ENCODE peak calls at places on chromosomes 3 and 15, in five cellular contexts. F, K, D, P and W are unnamed samples.

GRCh38 chr15:46708226-46708625 is 1009.1 kb upstream of the SEMA6D start:
- DNase-seq in F (no peak), P (no peak), K (no peak), D (no peak), W (no peak)

GRCh38 chr3:110414851-110415250 is 656.8 kb upstream of the NECTIN3 start:
- DNase-seq in D (peak), K (no peak), F (no peak), P (no peak), W (no peak)

GRCh38 chr15:86915811-86916331 is 836.2 kb downstream of the AGBL1 start:
- DNase-seq in D (peak), F (no peak), P (no peak), K (peak), W (no peak)

GRCh38 chr3:141123677-141124410 is 72.7 kb downstream of the SPSB4 start:
- DNase-seq in F (no peak), D (no peak), P (no peak), K (no peak), W (no peak)

GRCh38 chr15:44468713-44469385 is 41.4 kb downstream of the CTDSPL2 start:
- DNase-seq in F (no peak), P (no peak), K (no peak), D (peak), W (no peak)

GRCh38 chr3:39794880-39795279 is 14.5 kb upstream of the MYRIP start:
- DNase-seq in F (no peak), P (peak), K (no peak), D (no peak), W (no peak)

GRCh38 chr15:31397851-31398661 is 71.4 kb downstream of the KLF13 start:
- DNase-seq in F (no peak), P (no peak), D (no peak), K (no peak), W (no peak)

GRCh38 chr3:153172796-153173757 is 11.1 kb downstream of the RAP2B start:
- DNase-seq in P (no peak), K (no peak), F (no peak), D (no peak), W (no peak)

GRCh38 chr15:75639191-75639708 is 774 bp downstream of the IMP3 start:
- DNase-seq in K (no peak), P (no peak), F (no peak), D (peak), W (no peak)

GRCh38 chr3:153221748-153222162 is 59.7 kb downstream of the RAP2B start:
- DNase-seq in P (peak), K (no peak), D (peak), F (peak), W (no peak)

GRCh38 chr3:126870608-126871210 is 112.2 kb upstream of the PLXNA1 start:
- DNase-seq in D (peak), K (no peak), P (no peak), F (no peak), W (no peak)

GRCh38 chr15:100721758-100722550 is 119.6 kb downstream of the ASB7 start:
- DNase-seq in F (no peak), P (peak), K (no peak), D (peak), W (peak)

GRCh38 chr3:171828852-171829770 is 14.0 kb upstream of the TMEM212 start:
- DNase-seq in D (peak), P (no peak), K (no peak), F (no peak), W (no peak)

GRCh38 chr3:52240059-52240885 is 1.3 kb upstream of the TWF2 start:
- DNase-seq in D (peak), P (peak), K (no peak), F (peak), W (no peak)

GRCh38 chr3:25454411-25454927 is 26.4 kb downstream of the RARB start:
- DNase-seq in D (peak), K (no peak), F (no peak), P (no peak), W (no peak)

GRCh38 chr15:86183765-86184491 is 104.3 kb downstream of the AGBL1 start:
- DNase-seq in P (no peak), D (no peak), K (no peak), F (no peak), W (no peak)

GRCh38 chr15:70524470-70524869 is 238.9 kb downstream of the UACA start:
- DNase-seq in P (no peak), F (no peak), D (no peak), K (no peak), W (peak)

GRCh38 chr3:71583569-71584215 is at the start of gene FOXP1:
- DNase-seq in K (peak), P (peak), F (peak), D (peak), W (peak)

GRCh38 chr3:52439426-52440248 is 5.3 kb downstream of the SEMA3G start:
- DNase-seq in D (no peak), K (no peak), P (no peak), F (no peak), W (no peak)

GRCh38 chr15:62491642-62492041 is 326.6 kb upstream of the C2CD4B start:
- DNase-seq in D (peak), P (no peak), K (no peak), F (no peak), W (no peak)

GRCh38 chr3:114697441-114697840 is 403.6 kb downstream of the TIGIT start:
- DNase-seq in D (no peak), F (no peak), P (no peak), K (no peak), W (no peak)

GRCh38 chr3:129228891-129229585 is 20.4 kb upstream of the COPG1 start:
- DNase-seq in F (no peak), D (peak), P (no peak), K (peak), W (no peak)

GRCh38 chr3:149967067-149967685 is 3.5 kb downstream of the PFN2 start:
- DNase-seq in P (no peak), F (no peak), D (peak), K (no peak), W (no peak)

GRCh38 chr3:52038227-52038626 is 18.1 kb downstream of the DUSP7 start:
- DNase-seq in K (no peak), D (no peak), F (no peak), P (no peak), W (no peak)

GRCh38 chr3:119541547-119541946 is 17.9 kb downstream of the CD80 start:
- DNase-seq in F (no peak), D (no peak), K (no peak), P (no peak), W (no peak)

GRCh38 chr15:39363761-39364586 is 216.9 kb upstream of the THBS1 start:
- DNase-seq in F (no peak), D (peak), P (no peak), K (no peak), W (no peak)

GRCh38 chr15:51162865-51163762 is 68.4 kb upstream of the TNFAIP8L3 start:
- DNase-seq in F (peak), P (peak), K (peak), D (peak), W (peak)

GRCh38 chr3:150480802-150481201 is 65.5 kb downstream of the SERP1 start:
- DNase-seq in D (no peak), F (no peak), P (no peak), K (no peak), W (no peak)

GRCh38 chr15:84582583-84583157 is 18.1 kb upstream of the ZSCAN2 start:
- DNase-seq in K (no peak), D (peak), P (no peak), F (no peak), W (no peak)

GRCh38 chr3:153295906-153296305 is 133.9 kb downstream of the RAP2B start:
- DNase-seq in P (no peak), K (no peak), D (peak), F (no peak), W (no peak)

GRCh38 chr15:96160269-96160668 is 170.2 kb upstream of the NR2F2 start:
- DNase-seq in F (no peak), P (no peak), D (peak), K (no peak), W (no peak)

GRCh38 chr3:127174715-127175140 is 18.2 kb upstream of the PRR23E start:
- DNase-seq in F (no peak), P (peak), D (no peak), K (no peak), W (no peak)

GRCh38 chr3:149547413-149547812 is 72.9 kb downstream of the TM4SF4 start:
- DNase-seq in D (peak), P (no peak), F (no peak), K (no peak), W (no peak)

GRCh38 chr3:88984266-88984665 is 123.2 kb upstream of the EPHA3 start:
- DNase-seq in P (no peak), D (no peak), F (no peak), K (no peak), W (no peak)

DNA sequence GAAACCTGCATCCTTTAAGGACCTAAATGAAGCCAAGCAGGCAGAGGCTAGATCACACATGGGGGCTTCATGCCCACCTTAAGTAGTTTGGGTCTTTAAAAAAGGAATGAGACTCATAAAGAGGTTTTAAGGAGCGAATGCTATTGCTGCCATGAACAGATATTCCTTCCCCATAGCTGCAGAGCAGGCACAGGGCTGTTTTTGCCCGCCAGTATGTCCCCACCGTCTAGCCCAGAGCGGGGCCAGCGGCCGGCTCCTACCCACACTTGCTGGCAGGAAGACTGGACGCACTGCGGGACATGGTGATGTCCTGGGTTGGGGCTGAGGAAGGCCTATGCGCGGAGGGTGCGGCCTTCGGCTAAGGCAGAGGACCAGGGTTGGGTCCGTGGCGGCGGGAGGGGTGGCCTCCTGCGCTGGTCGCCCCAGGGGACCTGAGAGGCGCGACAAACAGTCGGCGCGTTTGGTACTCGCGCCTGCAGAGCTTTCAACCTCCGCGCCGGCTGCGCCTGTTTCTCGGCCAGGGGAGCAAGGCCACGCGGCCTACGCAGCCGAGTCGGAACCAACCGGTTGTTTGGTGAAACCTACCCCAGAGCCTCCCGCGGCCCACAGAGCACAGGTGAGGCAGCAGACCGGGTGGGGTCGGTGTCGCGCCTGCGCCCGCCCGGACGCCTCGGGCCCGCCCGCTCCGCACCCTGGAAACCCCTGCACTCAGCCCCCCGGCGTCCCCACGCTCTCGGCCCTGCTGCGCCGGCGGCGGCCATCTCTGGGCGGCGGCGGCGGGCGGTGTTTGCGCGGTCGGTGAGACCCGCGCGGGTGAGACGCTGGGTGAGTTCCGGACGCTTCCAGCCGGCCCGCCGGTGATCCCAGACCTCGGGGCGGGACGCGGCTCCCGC is at the start of gene FAIM:
- DNase-seq in P (peak), K (peak), D (peak), F (peak), W (peak)
- TF ChIP-seq CTCF in P (no peak), K (no peak), D (no peak), F (no peak), W (no peak)

GRCh38 chr3:189466004-189466403 is 165.2 kb upstream of the TP63 start:
- DNase-seq in P (no peak), D (no peak), F (no peak), K (no peak), W (no peak)
- TF ChIP-seq CTCF in P (no peak), D (no peak), F (no peak), K (no peak), W (no peak)

DNA sequence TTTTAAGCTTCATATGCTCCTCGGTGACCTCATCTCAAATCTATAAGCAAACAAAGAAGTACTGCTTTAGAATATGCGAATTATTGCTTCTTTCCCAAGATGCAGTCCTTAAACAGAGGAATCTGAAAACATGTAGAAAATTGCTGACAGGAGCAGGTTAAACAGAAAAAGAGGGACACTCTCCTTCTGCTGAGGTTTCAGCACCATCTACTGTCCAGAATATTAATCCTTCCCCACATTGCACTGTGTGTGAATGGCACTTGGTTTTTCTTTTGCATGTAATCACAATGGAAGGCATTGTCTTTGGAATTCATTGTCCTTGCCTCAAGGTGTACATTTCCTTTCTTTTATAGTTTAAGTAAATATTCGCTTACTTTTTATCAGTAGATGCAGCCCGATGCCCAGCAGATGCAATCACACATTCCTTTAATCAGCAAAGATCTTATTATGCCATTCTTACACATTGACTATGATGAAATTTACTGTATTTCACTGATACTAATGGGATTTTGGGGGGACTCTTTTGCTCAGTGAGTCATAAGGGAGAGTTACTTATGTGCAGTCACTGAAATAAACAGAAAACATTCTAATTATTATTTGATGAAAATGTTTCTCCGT is 94.6 kb downstream of the IL5RA start:
- DNase-seq in K (no peak), F (no peak), D (peak), P (no peak), W (no peak)
- TF ChIP-seq CTCF in K (no peak), F (no peak), D (no peak), P (peak), W (no peak)

GRCh38 chr15:36925671-36926421 is 174.5 kb downstream of the MEIS2 start:
- DNase-seq in F (no peak), P (no peak), K (no peak), D (no peak), W (no peak)

GRCh38 chr15:36926422-36926815 is 173.9 kb downstream of the MEIS2 start:
- DNase-seq in F (no peak), P (no peak), D (no peak), K (no peak), W (no peak)

GRCh38 chr15:36921484-36922091 is 178.8 kb downstream of the MEIS2 start:
- DNase-seq in D (peak), P (no peak), K (no peak), F (no peak), W (no peak)

DNA sequence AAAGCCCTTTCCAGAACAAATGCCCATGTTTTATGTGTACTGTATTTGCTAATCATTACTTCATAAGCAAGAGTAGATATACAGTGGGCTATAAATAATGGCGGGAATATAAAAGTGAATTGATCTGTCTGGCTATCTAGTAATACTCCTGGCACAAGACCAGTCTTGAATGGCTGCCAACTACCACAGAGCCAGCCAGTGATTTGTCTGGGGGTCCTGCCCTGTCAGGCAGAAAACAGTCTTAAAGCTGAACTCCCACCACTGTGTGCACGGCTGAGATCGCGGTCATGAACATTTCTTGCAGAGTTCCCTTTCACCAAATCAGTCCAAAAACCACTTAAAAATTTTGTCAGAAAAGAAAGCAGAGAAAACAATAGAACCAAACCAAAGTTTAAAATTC is 176.3 kb downstream of the MEIS2 start:
- DNase-seq in P (no peak), F (no peak), D (no peak), K (no peak), W (no peak)
- TF ChIP-seq CTCF in P (no peak), F (no peak), D (no peak), K (no peak), W (no peak)

GRCh38 chr3:21013566-21013965 is 737.4 kb downstream of the ZNF385D start:
- DNase-seq in K (no peak), F (no peak), P (no peak), D (no peak), W (no peak)

GRCh38 chr3:21020681-21021080 is 730.3 kb downstream of the ZNF385D start:
- DNase-seq in P (no peak), F (no peak), K (no peak), D (no peak), W (no peak)

GRCh38 chr3:21020043-21020442 is 731.0 kb downstream of the ZNF385D start:
- DNase-seq in D (no peak), P (no peak), F (no peak), K (no peak), W (no peak)

GRCh38 chr3:21017115-21017852 is 733.7 kb downstream of the ZNF385D start:
- DNase-seq in D (peak), K (peak), F (no peak), P (no peak), W (no peak)
- TF ChIP-seq CTCF in D (peak), K (peak), F (no peak), P (no peak), W (no peak)

GRCh38 chr3:163626753-163627152 is 1451.5 kb downstream of the SI start:
- DNase-seq in P (no peak), D (no peak), K (no peak), F (no peak), W (no peak)

GRCh38 chr3:163622384-163622783 is 1455.9 kb downstream of the SI start:
- DNase-seq in F (no peak), P (no peak), K (peak), D (peak), W (no peak)
- TF ChIP-seq CTCF in F (no peak), P (peak), K (peak), D (no peak), W (peak)